ENCODE peak calls at places on chromosome 18, in eight cellular contexts. B is NCI-H1694 treated with DMSO at 0.1 percent for 48 hours; X is HTR-8/SVneo; N is activated effector memory CD4-positive, alpha-beta T cell treated with anti-CD3 and anti-CD28 coated beads, Interleukin-2, amount 50 U/mL, for 16 hours; K is colonic mucosa; R is NCI-H69; U is NCI-H524 treated with DMSO at 0.1 percent for 48 hours; T is EL. W is an unnamed sample.

GRCh38 chr18:74310411-74310810 is 5.2 kb upstream of the C18orf63 start:
- DNase-seq in R (peak; percentile 75), U (no peak), B (no peak), K (no peak), X (peak; percentile 20), T (peak; percentile 69), N (no peak), W (no peak)

GRCh38 chr18:22451796-22452195 is 34.1 kb upstream of the CTAGE1 start:
- DNase-seq in R (no peak), K (no peak), U (no peak), N (no peak), B (no peak), X (no peak), T (no peak), W (no peak)

GRCh38 chr18:22378672-22379282 is 38.9 kb downstream of the CTAGE1 start:
- DNase-seq in N (peak; percentile 62), U (no peak), X (peak; percentile 43), T (peak; percentile 48), R (peak; percentile 25), B (no peak), K (peak; percentile 47), W (peak; percentile 51)

GRCh38 chr18:14916851-14917250 is 168.9 kb downstream of the ANKRD30B start:
- DNase-seq in K (no peak), N (no peak), X (no peak), U (no peak), R (no peak), T (no peak), B (no peak), W (no peak)

GRCh38 chr18:70015127-70015526 is 67.5 kb upstream of the CD226 start:
- DNase-seq in K (no peak), R (no peak), T (no peak), U (no peak), N (no peak), X (no peak), B (no peak), W (no peak)

GRCh38 chr18:13568443-13569392 is 157.6 kb downstream of the FAM210A start:
- DNase-seq in T (no peak), B (no peak), K (no peak), R (no peak), X (no peak), N (peak; percentile 69), U (no peak), W (no peak)

GRCh38 chr18:3447035-3447894 is 2.7 kb upstream of the TGIF1 start:
- DNase-seq in U (no peak), T (peak; percentile 68), N (no peak), K (no peak), R (no peak), B (no peak), X (no peak), W (no peak)

GRCh38 chr18:31225668-31226067 is 63.0 kb upstream of the DSC1 start:
- DNase-seq in X (peak; percentile 4), N (no peak), U (no peak), R (no peak), B (no peak), K (no peak), T (no peak), W (no peak)

GRCh38 chr18:79625195-79625923 is 54.2 kb upstream of the CTDP1 start:
- DNase-seq in B (no peak), N (peak; percentile 30), R (no peak), K (no peak), U (no peak), T (no peak), X (no peak), W (no peak)

GRCh38 chr18:76657428-76657827 is 162.4 kb upstream of the ZNF516 start:
- DNase-seq in K (no peak), R (no peak), X (no peak), U (peak; percentile 14), B (no peak), T (peak; percentile 17), N (no peak), W (no peak)

GRCh38 chr18:23689031-23689615 is at the start of gene LAMA3:
- DNase-seq in T (peak; percentile 66), X (peak; percentile 38), U (no peak), B (peak; percentile 9), N (peak; percentile 72), R (peak; percentile 94), K (peak; percentile 66), W (peak; percentile 62)

GRCh38 chr18:44601447-44601846 is 79.2 kb upstream of the SETBP1 start:
- DNase-seq in K (no peak), U (no peak), X (peak; percentile 5), R (peak; percentile 70), B (no peak), T (peak; percentile 94), N (no peak), W (no peak)

GRCh38 chr18:11980148-11980554 is 1.2 kb upstream of the IMPA2 start:
- DNase-seq in K (no peak), U (no peak), B (no peak), N (no peak), R (no peak), X (no peak), T (no peak), W (peak; percentile 82)